ENCODE peak calls at places on chromosomes 16 and 17, in ten cellular contexts. One of them, this sample, is unnamed.

GRCh38 chr17:27975146-27976011 is 67.1 kb upstream of the NLK start:
- DNase-seq in mucosa of descending colon: no peak
- DNase-seq in left ventricle myocardium inferior: no peak
- DNase-seq in omental fat pad: no peak
- DNase-seq in AG09319: no peak
- DNase-seq in HFF-Myc: peak
- DNase-seq in HCT116: no peak
- DNase-seq in keratinocyte: no peak
- DNase-seq in progenitor cell of endocrine pancreas: no peak
- DNase-seq in A549: no peak
- DNase-seq in this sample: no peak

GRCh38 chr17:72421128-72422092 is 300.6 kb downstream of the SOX9 start:
- DNase-seq in mucosa of descending colon: peak
- DNase-seq in left ventricle myocardium inferior: no peak
- DNase-seq in omental fat pad: no peak
- DNase-seq in AG09319: peak
- DNase-seq in HFF-Myc: peak
- DNase-seq in HCT116: peak
- DNase-seq in keratinocyte: peak
- DNase-seq in progenitor cell of endocrine pancreas: no peak
- DNase-seq in A549: peak
- DNase-seq in this sample: no peak

GRCh38 chr17:75181608-75182318 is 996 bp downstream of the SUMO2 start:
- DNase-seq in mucosa of descending colon: peak
- DNase-seq in left ventricle myocardium inferior: peak
- DNase-seq in omental fat pad: peak
- DNase-seq in AG09319: no peak
- DNase-seq in HFF-Myc: no peak
- DNase-seq in HCT116: no peak
- DNase-seq in keratinocyte: no peak
- DNase-seq in progenitor cell of endocrine pancreas: no peak
- DNase-seq in A549: no peak
- DNase-seq in this sample: no peak

GRCh38 chr16:85928411-85928820 is 29.5 kb downstream of the IRF8 start:
- DNase-seq in mucosa of descending colon: no peak
- DNase-seq in left ventricle myocardium inferior: no peak
- DNase-seq in omental fat pad: no peak
- DNase-seq in AG09319: peak
- DNase-seq in HFF-Myc: peak
- DNase-seq in HCT116: no peak
- DNase-seq in keratinocyte: no peak
- DNase-seq in progenitor cell of endocrine pancreas: no peak
- DNase-seq in A549: no peak
- DNase-seq in this sample: no peak

GRCh38 chr16:84785843-84786538 is 33.8 kb upstream of the CRISPLD2 start:
- DNase-seq in mucosa of descending colon: peak
- DNase-seq in left ventricle myocardium inferior: peak
- DNase-seq in omental fat pad: no peak
- DNase-seq in AG09319: no peak
- DNase-seq in HFF-Myc: no peak
- DNase-seq in HCT116: no peak
- DNase-seq in keratinocyte: no peak
- DNase-seq in progenitor cell of endocrine pancreas: no peak
- DNase-seq in A549: no peak
- DNase-seq in this sample: no peak

GRCh38 chr16:2778692-2778958 is 1.5 kb upstream of the ELOB start:
- DNase-seq in mucosa of descending colon: no peak
- DNase-seq in left ventricle myocardium inferior: no peak
- DNase-seq in omental fat pad: no peak
- DNase-seq in AG09319: no peak
- DNase-seq in HFF-Myc: no peak
- DNase-seq in HCT116: no peak
- DNase-seq in keratinocyte: no peak
- DNase-seq in progenitor cell of endocrine pancreas: no peak
- DNase-seq in A549: no peak
- DNase-seq in this sample: no peak

GRCh38 chr17:47682138-47682537 is 11.8 kb upstream of the TBKBP1 start:
- DNase-seq in mucosa of descending colon: no peak
- DNase-seq in left ventricle myocardium inferior: no peak
- DNase-seq in omental fat pad: no peak
- DNase-seq in AG09319: no peak
- DNase-seq in HFF-Myc: no peak
- DNase-seq in HCT116: no peak
- DNase-seq in keratinocyte: no peak
- DNase-seq in progenitor cell of endocrine pancreas: no peak
- DNase-seq in A549: no peak
- DNase-seq in this sample: no peak

GRCh38 chr17:68868708-68869107 is 86.5 kb downstream of the ABCA8 start:
- DNase-seq in mucosa of descending colon: no peak
- DNase-seq in left ventricle myocardium inferior: no peak
- DNase-seq in omental fat pad: no peak
- DNase-seq in AG09319: no peak
- DNase-seq in HFF-Myc: peak
- DNase-seq in HCT116: no peak
- DNase-seq in keratinocyte: no peak
- DNase-seq in progenitor cell of endocrine pancreas: no peak
- DNase-seq in A549: no peak
- DNase-seq in this sample: no peak

GRCh38 chr16:80176114-80176513 is 364.7 kb upstream of the DYNLRB2 start:
- DNase-seq in mucosa of descending colon: no peak
- DNase-seq in left ventricle myocardium inferior: no peak
- DNase-seq in omental fat pad: no peak
- DNase-seq in AG09319: no peak
- DNase-seq in HFF-Myc: no peak
- DNase-seq in HCT116: no peak
- DNase-seq in keratinocyte: no peak
- DNase-seq in progenitor cell of endocrine pancreas: no peak
- DNase-seq in A549: no peak
- DNase-seq in this sample: no peak

GRCh38 chr17:82126479-82127314 is 28.7 kb upstream of the FASN start:
- DNase-seq in mucosa of descending colon: peak
- DNase-seq in left ventricle myocardium inferior: no peak
- DNase-seq in omental fat pad: no peak
- DNase-seq in AG09319: no peak
- DNase-seq in HFF-Myc: no peak
- DNase-seq in HCT116: no peak
- DNase-seq in keratinocyte: no peak
- DNase-seq in progenitor cell of endocrine pancreas: no peak
- DNase-seq in A549: no peak
- DNase-seq in this sample: no peak
- TF ChIP-seq CTCF in mucosa of descending colon: no peak
- TF ChIP-seq CTCF in left ventricle myocardium inferior: no peak
- TF ChIP-seq CTCF in omental fat pad: no peak
- TF ChIP-seq CTCF in AG09319: no peak
- TF ChIP-seq CTCF in HFF-Myc: no peak
- TF ChIP-seq CTCF in HCT116: no peak
- TF ChIP-seq CTCF in keratinocyte: no peak
- TF ChIP-seq CTCF in progenitor cell of endocrine pancreas: no peak
- TF ChIP-seq CTCF in A549: no peak
- TF ChIP-seq CTCF in this sample: no peak

DNA sequence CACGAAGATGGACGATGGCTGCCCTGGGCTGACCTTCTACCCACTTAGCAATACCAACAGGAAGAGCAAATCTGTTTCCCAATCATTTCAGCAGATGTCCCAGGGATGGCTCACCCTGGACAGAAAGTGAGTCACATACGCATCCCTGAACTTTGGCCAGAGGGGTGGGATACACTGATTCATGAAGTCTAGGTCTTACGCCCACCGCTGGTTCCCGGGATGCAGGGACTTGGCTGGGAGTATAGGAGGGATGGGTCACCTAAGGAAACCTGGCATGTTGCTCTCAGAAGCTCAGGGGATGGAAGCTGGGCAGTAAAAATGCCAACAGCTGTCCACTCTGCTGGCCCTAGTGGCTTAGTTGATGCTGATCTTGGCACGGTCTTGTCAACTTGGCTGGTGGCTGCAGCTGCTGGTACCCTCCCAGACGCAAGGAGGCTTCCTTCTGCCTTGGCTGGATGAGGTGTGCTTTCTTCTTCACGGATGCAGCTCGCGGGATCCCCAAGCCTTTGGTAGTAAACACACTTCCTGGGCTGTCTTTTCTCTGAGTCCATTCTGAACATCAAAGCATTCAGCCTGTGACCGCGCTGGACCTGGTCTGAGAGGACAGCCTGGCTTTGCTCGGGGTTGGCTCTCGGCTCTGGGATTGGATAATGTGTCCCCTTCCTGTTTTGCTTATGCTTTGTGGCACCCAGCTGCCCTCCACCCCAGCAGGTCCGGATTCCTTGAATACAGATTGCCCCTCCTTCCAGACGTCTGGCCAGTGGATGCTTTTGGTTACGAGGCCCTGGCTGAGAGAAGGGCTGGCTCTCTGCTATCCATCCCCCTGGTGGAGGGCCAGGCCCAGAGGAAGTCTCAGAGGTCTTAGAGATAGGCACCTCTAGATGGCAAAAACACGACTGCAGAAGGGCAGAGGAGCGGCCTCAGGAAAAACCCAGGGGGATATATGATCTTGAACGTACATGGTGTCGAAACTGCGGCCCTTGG is 71.5 kb downstream of the RAP1GAP2 start:
- DNase-seq in mucosa of descending colon: no peak
- DNase-seq in left ventricle myocardium inferior: no peak
- DNase-seq in omental fat pad: no peak
- DNase-seq in AG09319: peak
- DNase-seq in HFF-Myc: no peak
- DNase-seq in HCT116: no peak
- DNase-seq in keratinocyte: no peak
- DNase-seq in progenitor cell of endocrine pancreas: no peak
- DNase-seq in A549: no peak
- DNase-seq in this sample: no peak
- TF ChIP-seq CTCF in mucosa of descending colon: no peak
- TF ChIP-seq CTCF in left ventricle myocardium inferior: no peak
- TF ChIP-seq CTCF in omental fat pad: no peak
- TF ChIP-seq CTCF in AG09319: peak
- TF ChIP-seq CTCF in HFF-Myc: peak
- TF ChIP-seq CTCF in HCT116: no peak
- TF ChIP-seq CTCF in keratinocyte: no peak
- TF ChIP-seq CTCF in progenitor cell of endocrine pancreas: no peak
- TF ChIP-seq CTCF in A549: no peak
- TF ChIP-seq CTCF in this sample: no peak

GRCh38 chr17:81395600-81396277 is 482 bp downstream of the BAHCC1 start:
- DNase-seq in mucosa of descending colon: no peak
- DNase-seq in left ventricle myocardium inferior: no peak
- DNase-seq in omental fat pad: no peak
- DNase-seq in AG09319: no peak
- DNase-seq in HFF-Myc: no peak
- DNase-seq in HCT116: no peak
- DNase-seq in keratinocyte: no peak
- DNase-seq in progenitor cell of endocrine pancreas: no peak
- DNase-seq in A549: no peak
- DNase-seq in this sample: no peak

GRCh38 chr17:81393684-81394376 is 1.4 kb upstream of the BAHCC1 start:
- DNase-seq in mucosa of descending colon: peak
- DNase-seq in left ventricle myocardium inferior: peak
- DNase-seq in omental fat pad: peak
- DNase-seq in AG09319: peak
- DNase-seq in HFF-Myc: peak
- DNase-seq in HCT116: peak
- DNase-seq in keratinocyte: peak
- DNase-seq in progenitor cell of endocrine pancreas: peak
- DNase-seq in A549: peak
- DNase-seq in this sample: peak

GRCh38 chr17:81392909-81393654 is 2.2 kb upstream of the BAHCC1 start:
- DNase-seq in mucosa of descending colon: no peak
- DNase-seq in left ventricle myocardium inferior: peak
- DNase-seq in omental fat pad: no peak
- DNase-seq in AG09319: no peak
- DNase-seq in HFF-Myc: no peak
- DNase-seq in HCT116: no peak
- DNase-seq in keratinocyte: no peak
- DNase-seq in progenitor cell of endocrine pancreas: no peak
- DNase-seq in A549: peak
- DNase-seq in this sample: no peak

GRCh38 chr17:81394831-81395599 is at the start of gene BAHCC1:
- DNase-seq in mucosa of descending colon: peak
- DNase-seq in left ventricle myocardium inferior: peak
- DNase-seq in omental fat pad: peak
- DNase-seq in AG09319: peak
- DNase-seq in HFF-Myc: peak
- DNase-seq in HCT116: peak
- DNase-seq in keratinocyte: peak
- DNase-seq in progenitor cell of endocrine pancreas: peak
- DNase-seq in A549: peak
- DNase-seq in this sample: peak

GRCh38 chr17:81394377-81394747 is 895 bp upstream of the BAHCC1 start:
- DNase-seq in mucosa of descending colon: no peak
- DNase-seq in left ventricle myocardium inferior: no peak
- DNase-seq in omental fat pad: no peak
- DNase-seq in AG09319: no peak
- DNase-seq in HFF-Myc: no peak
- DNase-seq in HCT116: no peak
- DNase-seq in keratinocyte: no peak
- DNase-seq in progenitor cell of endocrine pancreas: no peak
- DNase-seq in A549: no peak
- DNase-seq in this sample: no peak
- TF ChIP-seq CTCF in mucosa of descending colon: no peak
- TF ChIP-seq CTCF in left ventricle myocardium inferior: no peak
- TF ChIP-seq CTCF in omental fat pad: no peak
- TF ChIP-seq CTCF in AG09319: no peak
- TF ChIP-seq CTCF in HFF-Myc: no peak
- TF ChIP-seq CTCF in HCT116: no peak
- TF ChIP-seq CTCF in keratinocyte: no peak
- TF ChIP-seq CTCF in progenitor cell of endocrine pancreas: no peak
- TF ChIP-seq CTCF in A549: no peak
- TF ChIP-seq CTCF in this sample: peak

GRCh38 chr17:21126645-21127507 is at the start of gene DHRS7B:
- DNase-seq in mucosa of descending colon: peak
- DNase-seq in left ventricle myocardium inferior: peak
- DNase-seq in omental fat pad: peak
- DNase-seq in AG09319: peak
- DNase-seq in HFF-Myc: peak
- DNase-seq in HCT116: peak
- DNase-seq in keratinocyte: peak
- DNase-seq in progenitor cell of endocrine pancreas: peak
- DNase-seq in A549: peak
- DNase-seq in this sample: peak

GRCh38 chr17:21127508-21128077 is 829 bp downstream of the DHRS7B start:
- DNase-seq in mucosa of descending colon: no peak
- DNase-seq in left ventricle myocardium inferior: no peak
- DNase-seq in omental fat pad: no peak
- DNase-seq in AG09319: no peak
- DNase-seq in HFF-Myc: no peak
- DNase-seq in HCT116: no peak
- DNase-seq in keratinocyte: no peak
- DNase-seq in progenitor cell of endocrine pancreas: no peak
- DNase-seq in A549: no peak
- DNase-seq in this sample: no peak

GRCh38 chr17:21131090-21131616 is 4.4 kb downstream of the DHRS7B start:
- DNase-seq in mucosa of descending colon: no peak
- DNase-seq in left ventricle myocardium inferior: no peak
- DNase-seq in omental fat pad: no peak
- DNase-seq in AG09319: no peak
- DNase-seq in HFF-Myc: no peak
- DNase-seq in HCT116: no peak
- DNase-seq in keratinocyte: no peak
- DNase-seq in progenitor cell of endocrine pancreas: no peak
- DNase-seq in A549: no peak
- DNase-seq in this sample: no peak

GRCh38 chr17:21132428-21132827 is 5.7 kb downstream of the DHRS7B start:
- DNase-seq in mucosa of descending colon: no peak
- DNase-seq in left ventricle myocardium inferior: no peak
- DNase-seq in omental fat pad: no peak
- DNase-seq in AG09319: no peak
- DNase-seq in HFF-Myc: no peak
- DNase-seq in HCT116: no peak
- DNase-seq in keratinocyte: no peak
- DNase-seq in progenitor cell of endocrine pancreas: no peak
- DNase-seq in A549: no peak
- DNase-seq in this sample: no peak

GRCh38 chr17:21129023-21129681 is 2.4 kb downstream of the DHRS7B start:
- DNase-seq in mucosa of descending colon: peak
- DNase-seq in left ventricle myocardium inferior: no peak
- DNase-seq in omental fat pad: no peak
- DNase-seq in AG09319: no peak
- DNase-seq in HFF-Myc: peak
- DNase-seq in HCT116: no peak
- DNase-seq in keratinocyte: no peak
- DNase-seq in progenitor cell of endocrine pancreas: no peak
- DNase-seq in A549: peak
- DNase-seq in this sample: no peak
- TF ChIP-seq CTCF in mucosa of descending colon: no peak
- TF ChIP-seq CTCF in left ventricle myocardium inferior: peak
- TF ChIP-seq CTCF in omental fat pad: no peak
- TF ChIP-seq CTCF in AG09319: peak
- TF ChIP-seq CTCF in HFF-Myc: peak
- TF ChIP-seq CTCF in HCT116: peak
- TF ChIP-seq CTCF in keratinocyte: peak
- TF ChIP-seq CTCF in progenitor cell of endocrine pancreas: peak
- TF ChIP-seq CTCF in A549: peak
- TF ChIP-seq CTCF in this sample: peak

This sample was measured in chondrocyte.